ENCODE peak calls at places on chromosome 10, in ten cellular contexts. One of them, this sample, is unnamed. For H3K4me1, the result is how much of the 10 kb centered on the place peaks cover.

GRCh38 chr10:19310121-19310520 is 261.5 kb downstream of the MALRD1 start:
- DNase-seq in ovary: no peak
- DNase-seq in H9: no peak
- DNase-seq in CD4-positive, CD25-positive, alpha-beta regulatory T cell: no peak
- DNase-seq in uterus: no peak
- DNase-seq in fibroblast of lung: peak
- DNase-seq in cardiac muscle cell: no peak
- DNase-seq in A549: no peak
- DNase-seq in neuronal stem cell: no peak
- DNase-seq in sigmoid colon: no peak
- DNase-seq in this sample: no peak

GRCh38 chr10:129849853-129850252 is 114.2 kb downstream of the EBF3 start:
- DNase-seq in H9: no peak
- DNase-seq in A549: no peak
- DNase-seq in CD4-positive, CD25-positive, alpha-beta regulatory T cell: no peak
- DNase-seq in neuronal stem cell: no peak
- DNase-seq in ovary: no peak
- DNase-seq in fibroblast of lung: no peak
- DNase-seq in sigmoid colon: no peak
- DNase-seq in cardiac muscle cell: no peak
- DNase-seq in uterus: no peak
- DNase-seq in this sample: no peak

GRCh38 chr10:31345886-31346285 is 26.9 kb downstream of the ZEB1 start:
- DNase-seq in CD4-positive, CD25-positive, alpha-beta regulatory T cell: no peak
- DNase-seq in ovary: no peak
- DNase-seq in uterus: no peak
- DNase-seq in cardiac muscle cell: no peak
- DNase-seq in A549: no peak
- DNase-seq in H9: no peak
- DNase-seq in sigmoid colon: no peak
- DNase-seq in fibroblast of lung: no peak
- DNase-seq in neuronal stem cell: no peak
- DNase-seq in this sample: no peak

GRCh38 chr10:86958831-86959736 is 685 bp downstream of the SNCG start:
- DNase-seq in uterus: peak
- DNase-seq in H9: peak
- DNase-seq in sigmoid colon: peak
- DNase-seq in fibroblast of lung: peak
- DNase-seq in A549: peak
- DNase-seq in cardiac muscle cell: no peak
- DNase-seq in ovary: peak
- DNase-seq in CD4-positive, CD25-positive, alpha-beta regulatory T cell: no peak
- DNase-seq in neuronal stem cell: no peak
- DNase-seq in this sample: peak

GRCh38 chr10:420154-421121 is 269.0 kb downstream of the DIP2C start:
- DNase-seq in uterus: no peak
- DNase-seq in ovary: no peak
- DNase-seq in sigmoid colon: no peak
- DNase-seq in CD4-positive, CD25-positive, alpha-beta regulatory T cell: no peak
- DNase-seq in A549: no peak
- DNase-seq in cardiac muscle cell: no peak
- DNase-seq in fibroblast of lung: no peak
- DNase-seq in neuronal stem cell: no peak
- DNase-seq in H9: no peak
- DNase-seq in this sample: no peak

GRCh38 chr10:130421909-130422308 is 285.7 kb downstream of the GLRX3 start:
- DNase-seq in fibroblast of lung: no peak
- DNase-seq in ovary: no peak
- DNase-seq in CD4-positive, CD25-positive, alpha-beta regulatory T cell: no peak
- DNase-seq in neuronal stem cell: no peak
- DNase-seq in A549: no peak
- DNase-seq in uterus: no peak
- DNase-seq in cardiac muscle cell: no peak
- DNase-seq in H9: no peak
- DNase-seq in sigmoid colon: no peak
- DNase-seq in this sample: no peak

GRCh38 chr10:90420637-90421318 is 437.1 kb downstream of the HTR7 start:
- DNase-seq in ovary: no peak
- DNase-seq in H9: no peak
- DNase-seq in uterus: no peak
- DNase-seq in cardiac muscle cell: no peak
- DNase-seq in sigmoid colon: no peak
- DNase-seq in CD4-positive, CD25-positive, alpha-beta regulatory T cell: no peak
- DNase-seq in A549: no peak
- DNase-seq in neuronal stem cell: no peak
- DNase-seq in fibroblast of lung: no peak
- DNase-seq in this sample: no peak

GRCh38 chr10:17226891-17227303 is 1.1 kb upstream of the VIM start:
- DNase-seq in neuronal stem cell: no peak
- DNase-seq in ovary: peak
- DNase-seq in uterus: no peak
- DNase-seq in A549: no peak
- DNase-seq in cardiac muscle cell: no peak
- DNase-seq in H9: peak
- DNase-seq in fibroblast of lung: no peak
- DNase-seq in CD4-positive, CD25-positive, alpha-beta regulatory T cell: no peak
- DNase-seq in sigmoid colon: peak
- DNase-seq in this sample: no peak

GRCh38 chr10:11197266-11197712 is 179.6 kb downstream of the CELF2 start:
- DNase-seq in ovary: no peak
- DNase-seq in A549: no peak
- DNase-seq in fibroblast of lung: peak
- DNase-seq in sigmoid colon: no peak
- DNase-seq in H9: peak
- DNase-seq in cardiac muscle cell: no peak
- DNase-seq in uterus: no peak
- DNase-seq in neuronal stem cell: no peak
- DNase-seq in CD4-positive, CD25-positive, alpha-beta regulatory T cell: no peak
- DNase-seq in this sample: peak

GRCh38 chr10:11205026-11205772 is 187.5 kb downstream of the CELF2 start:
- DNase-seq in H9: no peak
- DNase-seq in sigmoid colon: no peak
- DNase-seq in CD4-positive, CD25-positive, alpha-beta regulatory T cell: no peak
- DNase-seq in fibroblast of lung: no peak
- DNase-seq in ovary: no peak
- DNase-seq in A549: no peak
- DNase-seq in uterus: no peak
- DNase-seq in cardiac muscle cell: no peak
- DNase-seq in neuronal stem cell: no peak
- DNase-seq in this sample: no peak

GRCh38 chr10:11204355-11204879 is 186.7 kb downstream of the CELF2 start:
- DNase-seq in A549: no peak
- DNase-seq in fibroblast of lung: no peak
- DNase-seq in uterus: no peak
- DNase-seq in cardiac muscle cell: no peak
- DNase-seq in sigmoid colon: no peak
- DNase-seq in CD4-positive, CD25-positive, alpha-beta regulatory T cell: no peak
- DNase-seq in H9: no peak
- DNase-seq in neuronal stem cell: no peak
- DNase-seq in ovary: no peak
- DNase-seq in this sample: no peak

GRCh38 chr10:11197854-11198253 is 180.2 kb downstream of the CELF2 start:
- DNase-seq in CD4-positive, CD25-positive, alpha-beta regulatory T cell: no peak
- DNase-seq in ovary: no peak
- DNase-seq in uterus: no peak
- DNase-seq in cardiac muscle cell: no peak
- DNase-seq in neuronal stem cell: no peak
- DNase-seq in A549: no peak
- DNase-seq in H9: no peak
- DNase-seq in fibroblast of lung: no peak
- DNase-seq in sigmoid colon: no peak
- DNase-seq in this sample: no peak

DNA sequence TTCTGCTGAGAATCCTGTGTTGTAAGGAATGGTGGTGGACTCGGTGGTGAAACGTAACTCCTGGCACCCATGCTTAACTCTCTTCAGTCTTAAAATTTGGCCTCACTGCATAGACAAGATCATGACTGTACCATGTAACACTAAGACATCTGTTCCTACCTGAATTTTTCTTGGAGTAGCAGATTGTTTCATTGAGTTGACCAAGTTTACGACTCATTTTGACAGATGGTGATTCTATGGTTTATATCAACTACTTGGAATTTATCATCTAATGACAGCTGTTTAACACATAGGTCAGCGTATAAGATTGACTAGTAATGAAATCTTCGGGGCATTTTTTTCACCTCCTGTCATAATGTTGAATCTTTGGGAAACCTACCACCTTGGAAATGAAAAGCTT is 184.2 kb downstream of the CELF2 start:
- DNase-seq in A549: no peak
- DNase-seq in sigmoid colon: no peak
- DNase-seq in fibroblast of lung: no peak
- DNase-seq in neuronal stem cell: no peak
- DNase-seq in H9: no peak
- DNase-seq in cardiac muscle cell: no peak
- DNase-seq in CD4-positive, CD25-positive, alpha-beta regulatory T cell: no peak
- DNase-seq in ovary: no peak
- DNase-seq in uterus: no peak
- DNase-seq in this sample: no peak
- H3K4me1 ChIP-seq in A549: under half
- H3K4me1 ChIP-seq in sigmoid colon: under half
- H3K4me1 ChIP-seq in fibroblast of lung: under half
- H3K4me1 ChIP-seq in neuronal stem cell: under half
- H3K4me1 ChIP-seq in H9: under half
- H3K4me1 ChIP-seq in cardiac muscle cell: under half
- H3K4me1 ChIP-seq in CD4-positive, CD25-positive, alpha-beta regulatory T cell: half or more
- H3K4me1 ChIP-seq in ovary: under half
- H3K4me1 ChIP-seq in uterus: under half
- H3K4me1 ChIP-seq in this sample: under half

DNA sequence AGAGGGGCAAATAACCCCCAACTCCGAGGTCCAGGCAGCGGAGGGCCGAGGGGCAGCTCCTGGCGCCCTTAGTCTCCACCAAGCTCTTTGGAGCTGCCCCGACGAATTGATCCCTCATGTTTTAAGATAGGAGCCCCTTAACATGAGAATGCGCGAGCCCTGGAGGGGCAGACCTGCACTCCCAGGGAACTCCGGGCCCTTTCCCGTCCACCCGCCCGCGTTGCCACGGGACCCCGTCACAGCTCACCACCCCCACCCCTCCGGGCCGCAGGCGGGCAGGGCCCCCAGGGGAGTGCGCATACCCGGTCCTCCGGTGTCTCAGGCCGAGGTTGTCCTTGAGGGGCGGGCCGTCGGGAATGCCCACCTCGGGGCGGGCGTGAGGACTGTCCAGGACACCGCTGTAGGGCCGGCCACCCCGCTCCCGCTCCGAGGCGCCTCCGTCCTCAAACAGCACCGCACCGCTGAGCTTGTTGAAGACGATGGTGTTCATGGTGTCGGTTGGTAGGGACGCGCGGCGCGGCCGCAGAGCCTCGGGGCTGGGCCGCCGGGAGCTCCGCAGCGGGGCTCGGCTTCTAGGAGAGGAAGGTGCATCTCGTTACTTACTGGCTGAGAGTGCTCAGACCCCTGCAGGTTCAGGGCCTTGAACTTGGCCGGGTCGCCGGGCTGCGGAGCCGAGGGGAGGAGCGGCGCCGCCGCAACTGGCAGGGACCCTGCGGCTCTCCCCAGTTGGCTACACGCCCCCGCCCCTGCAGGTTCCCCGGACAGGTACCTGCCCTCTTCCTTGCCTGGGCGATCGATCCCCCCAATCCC is 2.5 kb downstream of the MKX start:
- DNase-seq in cardiac muscle cell: peak
- DNase-seq in uterus: peak
- DNase-seq in fibroblast of lung: peak
- DNase-seq in H9: peak
- DNase-seq in CD4-positive, CD25-positive, alpha-beta regulatory T cell: peak
- DNase-seq in ovary: peak
- DNase-seq in A549: no peak
- DNase-seq in neuronal stem cell: no peak
- DNase-seq in sigmoid colon: peak
- DNase-seq in this sample: peak
- H3K4me1 ChIP-seq in cardiac muscle cell: under half
- H3K4me1 ChIP-seq in uterus: under half
- H3K4me1 ChIP-seq in fibroblast of lung: under half
- H3K4me1 ChIP-seq in H9: under half
- H3K4me1 ChIP-seq in CD4-positive, CD25-positive, alpha-beta regulatory T cell: half or more
- H3K4me1 ChIP-seq in ovary: under half
- H3K4me1 ChIP-seq in A549: under half
- H3K4me1 ChIP-seq in neuronal stem cell: under half
- H3K4me1 ChIP-seq in sigmoid colon: under half
- H3K4me1 ChIP-seq in this sample: under half

GRCh38 chr10:24711465-24711864 is 12.2 kb downstream of the ARHGAP21 start:
- DNase-seq in CD4-positive, CD25-positive, alpha-beta regulatory T cell: no peak
- DNase-seq in H9: no peak
- DNase-seq in cardiac muscle cell: no peak
- DNase-seq in fibroblast of lung: no peak
- DNase-seq in uterus: no peak
- DNase-seq in sigmoid colon: no peak
- DNase-seq in neuronal stem cell: no peak
- DNase-seq in ovary: no peak
- DNase-seq in A549: no peak
- DNase-seq in this sample: no peak

GRCh38 chr10:24708081-24708480 is 15.6 kb downstream of the ARHGAP21 start:
- DNase-seq in neuronal stem cell: no peak
- DNase-seq in A549: no peak
- DNase-seq in uterus: no peak
- DNase-seq in fibroblast of lung: peak
- DNase-seq in sigmoid colon: no peak
- DNase-seq in ovary: no peak
- DNase-seq in cardiac muscle cell: no peak
- DNase-seq in CD4-positive, CD25-positive, alpha-beta regulatory T cell: no peak
- DNase-seq in H9: no peak
- DNase-seq in this sample: no peak

GRCh38 chr10:24703700-24704099 is 20.0 kb downstream of the ARHGAP21 start:
- DNase-seq in uterus: peak
- DNase-seq in H9: no peak
- DNase-seq in cardiac muscle cell: no peak
- DNase-seq in A549: no peak
- DNase-seq in sigmoid colon: no peak
- DNase-seq in CD4-positive, CD25-positive, alpha-beta regulatory T cell: no peak
- DNase-seq in ovary: no peak
- DNase-seq in fibroblast of lung: peak
- DNase-seq in neuronal stem cell: no peak
- DNase-seq in this sample: no peak

GRCh38 chr10:24707445-24707844 is 16.2 kb downstream of the ARHGAP21 start:
- DNase-seq in H9: no peak
- DNase-seq in neuronal stem cell: no peak
- DNase-seq in cardiac muscle cell: no peak
- DNase-seq in ovary: no peak
- DNase-seq in A549: no peak
- DNase-seq in uterus: no peak
- DNase-seq in fibroblast of lung: no peak
- DNase-seq in sigmoid colon: no peak
- DNase-seq in CD4-positive, CD25-positive, alpha-beta regulatory T cell: no peak
- DNase-seq in this sample: no peak

DNA sequence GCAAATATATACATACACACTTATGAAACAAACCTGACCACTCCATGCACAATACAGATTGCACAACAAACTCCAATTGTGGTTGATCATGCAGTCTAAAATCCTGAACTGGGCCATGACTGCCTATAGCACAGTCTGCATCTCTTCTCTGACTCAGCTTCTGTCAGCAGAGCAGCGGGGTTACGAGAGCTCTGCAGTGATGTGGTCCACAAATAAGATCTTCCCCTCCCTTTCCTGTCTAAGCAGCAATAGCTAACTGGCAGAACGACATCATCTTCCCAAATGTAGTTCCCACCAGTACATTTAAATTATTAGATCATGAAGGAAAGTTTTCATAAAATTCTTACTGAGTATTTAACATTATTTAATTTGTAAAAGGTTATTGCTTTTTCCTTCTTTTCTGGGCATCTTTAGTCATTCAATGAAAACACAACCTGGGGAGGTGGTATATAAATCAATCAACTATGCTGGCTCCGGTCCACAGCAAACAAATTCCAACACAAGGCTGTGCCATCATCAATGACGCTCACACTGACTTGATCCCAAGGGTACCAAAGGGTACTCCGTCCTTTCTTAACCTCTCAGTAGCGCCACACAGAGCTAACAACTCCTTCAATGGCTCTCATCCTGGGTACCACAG is 17.1 kb downstream of the ARHGAP21 start:
- DNase-seq in cardiac muscle cell: peak
- DNase-seq in A549: peak
- DNase-seq in neuronal stem cell: no peak
- DNase-seq in fibroblast of lung: peak
- DNase-seq in sigmoid colon: no peak
- DNase-seq in H9: no peak
- DNase-seq in ovary: no peak
- DNase-seq in CD4-positive, CD25-positive, alpha-beta regulatory T cell: peak
- DNase-seq in uterus: peak
- DNase-seq in this sample: peak
- H3K4me1 ChIP-seq in cardiac muscle cell: under half
- H3K4me1 ChIP-seq in A549: under half
- H3K4me1 ChIP-seq in neuronal stem cell: under half
- H3K4me1 ChIP-seq in fibroblast of lung: under half
- H3K4me1 ChIP-seq in sigmoid colon: under half
- H3K4me1 ChIP-seq in H9: under half
- H3K4me1 ChIP-seq in ovary: under half
- H3K4me1 ChIP-seq in CD4-positive, CD25-positive, alpha-beta regulatory T cell: under half
- H3K4me1 ChIP-seq in uterus: under half
- H3K4me1 ChIP-seq in this sample: under half

GRCh38 chr10:34769941-34770340 is 45.2 kb downstream of the PARD3 start:
- DNase-seq in fibroblast of lung: no peak
- DNase-seq in neuronal stem cell: no peak
- DNase-seq in uterus: no peak
- DNase-seq in sigmoid colon: no peak
- DNase-seq in ovary: no peak
- DNase-seq in A549: no peak
- DNase-seq in cardiac muscle cell: no peak
- DNase-seq in CD4-positive, CD25-positive, alpha-beta regulatory T cell: no peak
- DNase-seq in H9: no peak
- DNase-seq in this sample: no peak
- H3K4me1 ChIP-seq in fibroblast of lung: under half
- H3K4me1 ChIP-seq in neuronal stem cell: under half
- H3K4me1 ChIP-seq in uterus: under half
- H3K4me1 ChIP-seq in sigmoid colon: half or more
- H3K4me1 ChIP-seq in ovary: under half
- H3K4me1 ChIP-seq in A549: under half
- H3K4me1 ChIP-seq in cardiac muscle cell: under half
- H3K4me1 ChIP-seq in CD4-positive, CD25-positive, alpha-beta regulatory T cell: under half
- H3K4me1 ChIP-seq in H9: under half
- H3K4me1 ChIP-seq in this sample: under half